ENCODE peak calls at places on chromosomes 7 and 10, in six cellular contexts. Y is GM12891, L is GM12878, V is K562, F is H1, I is HepG2. U is an unnamed sample.

GRCh38 chr7:26858735-26859134 is 5.7 kb downstream of the SKAP2 start:
- DNase-seq in Y (no peak), L (no peak), V (no peak), F (no peak), I (no peak), U (no peak)

GRCh38 chr7:149809215-149809614 is 29.0 kb upstream of the ZNF862 start:
- DNase-seq in Y (no peak), L (no peak), V (no peak), F (no peak), I (no peak), U (no peak)

GRCh38 chr10:69864321-69864720 is 62.6 kb downstream of the COL13A1 start:
- DNase-seq in Y (no peak), L (no peak), V (no peak), F (no peak), I (no peak), U (no peak)

GRCh38 chr7:4225352-4225751 is 456.7 kb upstream of the FOXK1 start:
- DNase-seq in Y (no peak), L (no peak), V (no peak), F (no peak), I (no peak), U (no peak)

GRCh38 chr7:116329845-116330503 is 119.6 kb downstream of the TES start:
- DNase-seq in Y (no peak), L (no peak), V (no peak), F (no peak), I (no peak), U (no peak)

GRCh38 chr7:6917258-6917657 is 91.2 kb upstream of the CCZ1B start:
- DNase-seq in Y (no peak), L (no peak), V (no peak), F (no peak), I (no peak), U (no peak)

GRCh38 chr10:60778978-60779668 is 845 bp downstream of the CDK1 start:
- DNase-seq in Y (no peak), L (no peak), V (no peak), F (no peak), I (no peak), U (no peak)

GRCh38 chr7:68176974-68177373 is 1180.3 kb downstream of the TYW1 start:
- DNase-seq in Y (peak; percentile 23), L (no peak), V (peak; percentile 73), F (peak; percentile 75), I (peak; percentile 65), U (no peak)

GRCh38 chr10:13100349-13101294 is 659 bp downstream of the OPTN start:
- DNase-seq in Y (no peak), L (no peak), V (peak; percentile 24), F (no peak), I (peak; percentile 15), U (peak; percentile 27)

GRCh38 chr10:112810651-112811215 is 139.3 kb upstream of the TCF7L2 start:
- DNase-seq in Y (no peak), L (no peak), V (no peak), F (no peak), I (no peak), U (no peak)

GRCh38 chr7:106126170-106126938 is 14.2 kb upstream of the SYPL1 start:
- DNase-seq in Y (no peak), L (no peak), V (no peak), F (no peak), I (no peak), U (no peak)

GRCh38 chr7:148856891-148857290 is 27.2 kb downstream of the EZH2 start:
- DNase-seq in Y (no peak), L (no peak), V (peak; percentile 52), F (no peak), I (no peak), U (no peak)

GRCh38 chr10:48439581-48440041 is 133.1 kb downstream of the MAPK8 start:
- DNase-seq in Y (no peak), L (no peak), V (no peak), F (no peak), I (peak; percentile 65), U (no peak)

GRCh38 chr10:78804356-78805032 is 264.3 kb upstream of the ZMIZ1 start:
- DNase-seq in Y (no peak), L (no peak), V (no peak), F (no peak), I (no peak), U (no peak)

GRCh38 chr10:132497083-132497680 is 40.4 kb upstream of the INPP5A start:
- DNase-seq in Y (no peak), L (no peak), V (no peak), F (no peak), I (no peak), U (no peak)
- TF ChIP-seq TAF1 in Y (no peak), L (no peak), V (no peak), F (no peak), I (no peak), U (no peak)

DNA sequence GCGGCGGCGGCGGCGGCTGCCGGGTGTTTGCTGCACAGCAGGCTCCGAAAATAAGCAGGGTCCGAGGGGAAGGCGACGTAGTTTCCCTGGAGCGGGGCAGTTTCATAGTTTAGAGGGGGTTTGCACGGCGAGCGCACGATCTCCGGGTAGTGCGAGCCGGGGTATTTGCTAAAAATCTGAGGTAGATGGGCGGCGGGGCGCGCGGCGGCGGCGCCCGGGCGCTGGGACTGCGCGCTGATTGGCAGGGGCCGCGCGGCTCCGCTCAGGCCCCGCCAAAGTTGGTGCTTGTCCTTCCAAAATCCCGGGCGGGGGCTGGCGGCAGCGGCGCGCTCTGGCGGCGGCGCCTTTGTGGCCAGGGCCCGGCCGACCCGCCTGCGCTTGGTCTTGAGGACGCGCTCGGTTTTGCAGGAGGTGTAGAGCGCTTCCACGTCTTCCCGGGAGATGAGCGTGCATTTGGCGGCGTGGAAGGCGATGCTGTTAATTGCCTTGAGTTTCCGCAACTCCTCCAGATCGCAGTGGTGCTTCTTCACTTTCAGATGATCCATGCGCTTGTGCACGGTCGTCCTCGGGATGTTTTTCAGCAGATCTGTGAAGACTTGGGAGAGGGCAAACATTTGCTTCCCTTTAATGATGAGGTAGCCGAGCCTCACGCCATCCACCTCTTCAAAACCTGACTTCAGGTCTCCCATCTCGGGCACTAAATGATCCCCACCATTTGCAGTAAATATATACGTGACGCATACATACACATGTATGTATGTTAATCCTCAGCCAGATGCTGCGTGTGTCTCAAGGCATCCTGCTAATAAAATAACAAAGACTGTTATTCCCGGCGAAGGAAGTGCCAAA is 8.1 kb downstream of the SKIDA1 start:
- DNase-seq in Y (no peak), L (no peak), V (peak; percentile 77), F (no peak), I (no peak), U (no peak)
- TF ChIP-seq POLR2A in Y (no peak), L (no peak), V (no peak), F (no peak), I (no peak), U (no peak)

DNA sequence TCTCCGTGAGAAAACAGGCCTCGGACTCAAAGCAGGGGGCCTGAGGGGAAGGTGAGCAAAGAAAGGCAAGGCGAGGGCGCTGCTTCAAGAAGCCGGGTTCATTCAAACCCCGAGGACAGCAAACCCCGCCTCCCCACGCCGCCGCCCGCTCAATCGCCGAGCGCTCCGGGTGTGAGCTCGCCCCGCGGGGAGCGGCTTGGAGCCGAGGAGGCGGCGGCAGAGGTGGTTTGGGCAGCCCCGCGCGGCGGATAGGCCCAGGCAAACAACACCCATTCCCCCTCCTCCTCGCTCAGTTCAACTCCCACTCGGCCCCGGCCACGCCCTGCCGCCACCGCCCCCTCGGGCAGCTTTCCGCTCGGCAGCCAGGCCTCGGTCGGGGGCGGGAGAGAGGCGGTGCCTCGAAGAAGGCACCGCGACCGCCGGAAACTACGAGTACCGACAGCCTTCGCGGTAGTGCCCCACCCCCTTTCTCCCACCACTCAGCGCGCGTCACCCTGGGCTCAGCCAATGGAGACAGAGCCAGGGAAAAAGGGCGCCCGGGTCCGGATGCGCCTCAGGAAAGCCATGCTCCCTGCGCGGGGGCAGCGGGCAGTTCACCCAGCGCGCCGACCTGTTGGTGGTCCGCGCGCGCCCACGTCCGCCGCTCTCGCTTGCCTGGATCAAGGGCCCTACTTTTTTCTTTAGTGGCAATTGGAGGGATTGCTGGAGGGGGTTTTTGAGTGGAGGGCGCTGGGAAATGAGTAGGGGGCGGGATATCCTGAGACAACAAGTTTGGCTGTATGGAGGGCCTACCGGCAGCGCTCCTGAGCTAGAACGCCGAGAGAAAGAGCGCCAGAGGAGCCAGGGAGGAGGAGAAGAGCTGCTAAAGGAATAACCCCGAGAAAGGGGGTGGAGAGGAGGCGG is 674 bp upstream of the SP4 start:
- DNase-seq in Y (peak; percentile 88), L (peak; percentile 92), V (peak; percentile 93), F (peak; percentile 96), I (peak; percentile 94), U (peak; percentile 91)
- TF ChIP-seq POLR2AphosphoS5 in Y (peak; percentile 61), L (peak; percentile 57), V (peak; percentile 63), F (peak; percentile 68), I (peak; percentile 67), U (peak; percentile 46)

GRCh38 chr7:140678081-140678815 is 5.5 kb downstream of the ADCK2 start:
- DNase-seq in Y (no peak), L (no peak), V (no peak), F (no peak), I (no peak), U (no peak)
- TF ChIP-seq TAF1 in Y (no peak), L (no peak), V (no peak), F (no peak), I (no peak), U (no peak)

GRCh38 chr7:21945374-21946227 is at the start of gene CDCA7L:
- DNase-seq in Y (peak; percentile 75), L (peak; percentile 32), V (peak; percentile 71), F (peak; percentile 47), I (no peak), U (peak; percentile 83)
- TF ChIP-seq POLR2A in Y (peak; percentile 75), L (peak; percentile 93), V (no peak), F (peak; percentile 63), I (no peak), U (peak; percentile 88)

DNA sequence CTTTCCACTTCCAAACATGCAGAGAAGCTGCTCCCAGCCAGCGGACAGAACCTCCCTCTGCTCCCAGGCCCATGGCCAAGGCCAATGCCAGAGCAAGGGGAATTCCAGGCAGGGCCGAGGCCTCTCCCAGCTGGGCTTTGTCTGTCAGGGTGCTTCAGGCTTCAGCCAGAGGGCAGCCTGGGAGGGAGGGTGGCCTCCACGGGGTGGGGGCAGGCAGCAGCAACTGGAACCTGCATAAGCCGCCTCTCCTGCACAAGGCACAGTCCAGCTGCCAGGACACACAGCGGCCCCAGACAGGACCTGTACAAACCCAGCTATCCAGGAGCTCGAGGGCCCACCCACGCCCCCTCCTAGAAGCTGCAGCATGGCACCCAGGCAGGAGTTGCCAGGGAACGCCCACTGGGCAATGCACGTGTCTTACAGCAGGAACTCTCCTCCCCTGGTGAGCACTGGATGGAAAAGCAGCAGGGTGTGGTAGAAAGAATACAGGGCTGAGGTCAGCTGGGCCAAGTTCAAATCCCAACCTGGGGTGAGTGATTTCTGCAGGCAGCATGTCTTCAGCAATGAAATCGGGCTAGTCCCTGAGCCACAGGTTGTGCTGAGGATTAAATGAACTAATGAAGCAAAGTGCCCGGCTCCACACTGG is 7.6 kb downstream of the FAM53B start:
- DNase-seq in Y (no peak), L (no peak), V (no peak), F (no peak), I (peak; percentile 32), U (no peak)
- TF ChIP-seq POLR2AphosphoS5 in Y (no peak), L (no peak), V (no peak), F (no peak), I (no peak), U (no peak)

U was measured in GM12892.